ENCODE peak calls at places on chromosome 16, in five cellular contexts. One of them, this sample, is unnamed.

GRCh38 chr16:65698943-65699342 is 577.1 kb upstream of the CDH11 start:
- DNase-seq in GM12878: no peak
- DNase-seq in HepG2: no peak
- DNase-seq in K562: no peak
- DNase-seq in SK-N-SH: no peak
- DNase-seq in this sample: no peak

GRCh38 chr16:57837305-57838125 is 35.2 kb upstream of the KIFC3 start:
- DNase-seq in GM12878: no peak
- DNase-seq in HepG2: no peak
- DNase-seq in K562: no peak
- DNase-seq in SK-N-SH: no peak
- DNase-seq in this sample: no peak

GRCh38 chr16:28930652-28931051 is 1.1 kb upstream of the CD19 start:
- DNase-seq in GM12878: peak
- DNase-seq in HepG2: no peak
- DNase-seq in K562: no peak
- DNase-seq in SK-N-SH: no peak
- DNase-seq in this sample: no peak

GRCh38 chr16:55030944-55031343 is 100.3 kb downstream of the IRX5 start:
- DNase-seq in GM12878: no peak
- DNase-seq in HepG2: no peak
- DNase-seq in K562: no peak
- DNase-seq in SK-N-SH: no peak
- DNase-seq in this sample: no peak

GRCh38 chr16:52597772-52598483 is 51.0 kb upstream of the TOX3 start:
- DNase-seq in GM12878: no peak
- DNase-seq in HepG2: peak
- DNase-seq in K562: no peak
- DNase-seq in SK-N-SH: no peak
- DNase-seq in this sample: no peak

GRCh38 chr16:31334934-31335333 is 20.0 kb upstream of the ITGAX start:
- DNase-seq in GM12878: no peak
- DNase-seq in HepG2: no peak
- DNase-seq in K562: no peak
- DNase-seq in SK-N-SH: no peak
- DNase-seq in this sample: no peak

GRCh38 chr16:86547286-86547685 is 7.7 kb downstream of the MTHFSD start:
- DNase-seq in GM12878: no peak
- DNase-seq in HepG2: no peak
- DNase-seq in K562: no peak
- DNase-seq in SK-N-SH: no peak
- DNase-seq in this sample: no peak

GRCh38 chr16:88922826-88923410 is 54.1 kb downstream of the CBFA2T3 start:
- DNase-seq in GM12878: no peak
- DNase-seq in HepG2: no peak
- DNase-seq in K562: no peak
- DNase-seq in SK-N-SH: no peak
- DNase-seq in this sample: no peak

GRCh38 chr16:54931757-54932660 is 1.3 kb downstream of the IRX5 start:
- DNase-seq in GM12878: no peak
- DNase-seq in HepG2: no peak
- DNase-seq in K562: no peak
- DNase-seq in SK-N-SH: peak
- DNase-seq in this sample: no peak

GRCh38 chr16:81204794-81205680 is 33.5 kb upstream of the BCO1 start:
- DNase-seq in GM12878: peak
- DNase-seq in HepG2: peak
- DNase-seq in K562: peak
- DNase-seq in SK-N-SH: peak
- DNase-seq in this sample: peak

GRCh38 chr16:30407794-30408534 is 558 bp downstream of the ZNF771 start:
- DNase-seq in GM12878: no peak
- DNase-seq in HepG2: no peak
- DNase-seq in K562: no peak
- DNase-seq in SK-N-SH: no peak
- DNase-seq in this sample: no peak

GRCh38 chr16:30721606-30722005 is 22.6 kb downstream of the SRCAP start:
- DNase-seq in GM12878: no peak
- DNase-seq in HepG2: no peak
- DNase-seq in K562: no peak
- DNase-seq in SK-N-SH: no peak
- DNase-seq in this sample: peak

GRCh38 chr16:47073223-47074155 is 70.3 kb downstream of the NETO2 start:
- DNase-seq in GM12878: peak
- DNase-seq in HepG2: no peak
- DNase-seq in K562: no peak
- DNase-seq in SK-N-SH: no peak
- DNase-seq in this sample: no peak

GRCh38 chr16:5633845-5634440 is 536.3 kb upstream of the EEF2KMT start:
- DNase-seq in GM12878: no peak
- DNase-seq in HepG2: peak
- DNase-seq in K562: peak
- DNase-seq in SK-N-SH: peak
- DNase-seq in this sample: peak

GRCh38 chr16:21161211-21161610 is 2.7 kb downstream of the LDAF1 start:
- DNase-seq in GM12878: no peak
- DNase-seq in HepG2: no peak
- DNase-seq in K562: no peak
- DNase-seq in SK-N-SH: no peak
- DNase-seq in this sample: peak

GRCh38 chr16:80092686-80093085 is 448.1 kb upstream of the DYNLRB2 start:
- DNase-seq in GM12878: no peak
- DNase-seq in HepG2: no peak
- DNase-seq in K562: no peak
- DNase-seq in SK-N-SH: no peak
- DNase-seq in this sample: no peak

GRCh38 chr16:88473666-88474534 is 20.8 kb downstream of the ZFPM1 start:
- DNase-seq in GM12878: no peak
- DNase-seq in HepG2: no peak
- DNase-seq in K562: peak
- DNase-seq in SK-N-SH: no peak
- DNase-seq in this sample: peak

GRCh38 chr16:51657844-51658243 is 506.8 kb upstream of the SALL1 start:
- DNase-seq in GM12878: no peak
- DNase-seq in HepG2: no peak
- DNase-seq in K562: no peak
- DNase-seq in SK-N-SH: no peak
- DNase-seq in this sample: no peak

GRCh38 chr16:75280331-75280804 is 28.9 kb upstream of the BCAR1 start:
- DNase-seq in GM12878: no peak
- DNase-seq in HepG2: no peak
- DNase-seq in K562: no peak
- DNase-seq in SK-N-SH: peak
- DNase-seq in this sample: no peak

GRCh38 chr16:9091867-9092281 is 430 bp downstream of the HAPSTR1 start:
- DNase-seq in GM12878: no peak
- DNase-seq in HepG2: no peak
- DNase-seq in K562: no peak
- DNase-seq in SK-N-SH: no peak
- DNase-seq in this sample: no peak

GRCh38 chr16:82583415-82583814 is 43.4 kb upstream of the CDH13 start:
- DNase-seq in GM12878: no peak
- DNase-seq in HepG2: no peak
- DNase-seq in K562: no peak
- DNase-seq in SK-N-SH: no peak
- DNase-seq in this sample: peak

GRCh38 chr16:49354101-49354500 is 19.5 kb upstream of the C16orf78 start:
- DNase-seq in GM12878: no peak
- DNase-seq in HepG2: no peak
- DNase-seq in K562: no peak
- DNase-seq in SK-N-SH: no peak
- DNase-seq in this sample: no peak

GRCh38 chr16:66441586-66442375 is 14.7 kb downstream of the BEAN1 start:
- DNase-seq in GM12878: no peak
- DNase-seq in HepG2: no peak
- DNase-seq in K562: no peak
- DNase-seq in SK-N-SH: no peak
- DNase-seq in this sample: peak

GRCh38 chr16:2287916-2288547 is 20.1 kb upstream of the RNPS1 start:
- DNase-seq in GM12878: no peak
- DNase-seq in HepG2: no peak
- DNase-seq in K562: no peak
- DNase-seq in SK-N-SH: no peak
- DNase-seq in this sample: no peak

GRCh38 chr16:29849505-29849904 is 13.5 kb downstream of the CDIPT start:
- DNase-seq in GM12878: no peak
- DNase-seq in HepG2: no peak
- DNase-seq in K562: no peak
- DNase-seq in SK-N-SH: no peak
- DNase-seq in this sample: no peak

GRCh38 chr16:1612320-1613111 is at the start of gene CRAMP1:
- DNase-seq in GM12878: no peak
- DNase-seq in HepG2: no peak
- DNase-seq in K562: peak
- DNase-seq in SK-N-SH: peak
- DNase-seq in this sample: no peak

DNA sequence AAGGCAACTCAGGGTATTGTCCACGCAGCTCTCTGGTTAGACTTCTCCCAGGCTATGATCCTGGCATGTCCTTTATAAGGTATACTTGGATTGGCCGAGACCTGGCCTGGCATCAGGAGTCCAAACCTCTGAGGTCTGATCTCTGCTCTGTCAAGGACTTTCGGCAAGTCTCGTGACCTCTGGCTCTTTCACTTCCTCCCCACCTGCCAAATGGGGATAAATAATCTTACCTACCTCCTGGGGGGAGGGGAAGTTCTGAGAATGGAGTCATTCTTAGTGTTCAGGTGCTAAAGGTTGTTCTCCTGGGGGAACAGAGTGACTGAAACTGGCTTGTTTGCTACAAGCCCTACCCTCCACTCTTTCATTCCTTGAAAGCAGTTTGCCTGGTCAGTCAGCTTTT is 7.6 kb downstream of the ATXN1L start:
- DNase-seq in GM12878: no peak
- DNase-seq in HepG2: no peak
- DNase-seq in K562: no peak
- DNase-seq in SK-N-SH: no peak
- DNase-seq in this sample: no peak
- TF ChIP-seq MXI1 in GM12878: no peak
- TF ChIP-seq MXI1 in HepG2: no peak
- TF ChIP-seq MXI1 in K562: no peak
- TF ChIP-seq MXI1 in SK-N-SH: no peak
- TF ChIP-seq MXI1 in this sample: no peak

DNA sequence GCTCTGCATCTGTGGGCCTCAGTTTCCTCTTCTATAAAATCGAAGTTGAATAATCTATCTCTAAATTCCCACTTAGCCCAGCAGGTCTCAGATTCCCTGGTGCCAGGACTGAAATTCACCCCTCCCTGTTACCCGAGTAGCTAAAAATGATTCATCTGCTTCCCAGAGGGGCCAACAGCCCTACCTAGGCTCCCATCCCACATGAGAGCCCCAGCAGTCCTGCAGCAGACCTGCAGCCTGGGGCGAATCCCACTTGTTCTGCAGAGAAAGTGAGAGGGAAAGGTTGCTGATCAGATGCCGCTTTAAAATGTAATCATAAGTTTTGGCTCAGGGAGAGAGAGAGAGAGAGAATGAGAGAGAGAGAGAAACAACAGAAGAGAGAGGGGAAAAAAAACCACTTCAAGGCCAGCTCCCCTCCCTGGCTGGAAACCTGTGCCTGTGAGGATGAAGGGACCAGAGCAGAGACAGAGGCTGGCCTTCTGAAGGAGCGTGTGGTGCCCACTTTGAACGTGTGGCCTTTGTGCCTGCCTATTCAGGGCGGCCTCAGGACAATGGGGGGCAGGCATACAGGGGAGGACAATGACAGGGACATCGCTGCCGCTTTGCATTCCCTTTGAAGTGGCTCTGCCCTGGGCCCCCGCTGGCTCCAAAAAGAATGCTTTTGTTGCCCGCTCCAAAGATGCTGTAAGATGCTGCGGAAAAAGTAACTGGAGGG is 85.2 kb upstream of the NKD1 start:
- DNase-seq in GM12878: no peak
- DNase-seq in HepG2: peak
- DNase-seq in K562: no peak
- DNase-seq in SK-N-SH: peak
- DNase-seq in this sample: no peak
- TF ChIP-seq MXI1 in GM12878: no peak
- TF ChIP-seq MXI1 in HepG2: no peak
- TF ChIP-seq MXI1 in K562: no peak
- TF ChIP-seq MXI1 in SK-N-SH: no peak
- TF ChIP-seq MXI1 in this sample: no peak

DNA sequence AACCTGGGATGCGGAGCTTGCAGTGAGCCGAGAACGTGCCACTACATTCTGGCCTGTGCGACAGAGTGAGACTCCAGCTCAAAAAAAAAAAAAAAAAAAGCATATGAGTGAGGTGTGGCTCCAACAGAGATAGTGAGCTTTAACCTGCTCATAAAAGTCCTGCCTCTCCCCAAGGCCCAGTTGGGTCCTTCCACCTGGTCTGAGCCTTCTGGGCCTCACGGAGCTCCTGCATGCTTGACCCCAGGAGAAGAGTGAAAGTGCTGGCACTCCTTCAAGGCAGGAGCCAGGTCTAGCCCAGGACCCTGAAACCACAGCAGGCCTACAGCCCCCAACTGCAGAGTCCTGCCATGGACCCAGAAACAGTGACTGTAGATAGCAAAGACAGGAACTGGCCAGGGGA is 17.7 kb downstream of the HSD11B2 start:
- DNase-seq in GM12878: no peak
- DNase-seq in HepG2: no peak
- DNase-seq in K562: no peak
- DNase-seq in SK-N-SH: no peak
- DNase-seq in this sample: no peak
- TF ChIP-seq MXI1 in GM12878: no peak
- TF ChIP-seq MXI1 in HepG2: no peak
- TF ChIP-seq MXI1 in K562: no peak
- TF ChIP-seq MXI1 in SK-N-SH: no peak
- TF ChIP-seq MXI1 in this sample: no peak

GRCh38 chr16:4461250-4462085 is 13.0 kb downstream of the NMRAL1 start:
- DNase-seq in GM12878: no peak
- DNase-seq in HepG2: peak
- DNase-seq in K562: peak
- DNase-seq in SK-N-SH: peak
- DNase-seq in this sample: no peak
- TF ChIP-seq MXI1 in GM12878: no peak
- TF ChIP-seq MXI1 in HepG2: peak
- TF ChIP-seq MXI1 in K562: no peak
- TF ChIP-seq MXI1 in SK-N-SH: no peak
- TF ChIP-seq MXI1 in this sample: no peak

DNA sequence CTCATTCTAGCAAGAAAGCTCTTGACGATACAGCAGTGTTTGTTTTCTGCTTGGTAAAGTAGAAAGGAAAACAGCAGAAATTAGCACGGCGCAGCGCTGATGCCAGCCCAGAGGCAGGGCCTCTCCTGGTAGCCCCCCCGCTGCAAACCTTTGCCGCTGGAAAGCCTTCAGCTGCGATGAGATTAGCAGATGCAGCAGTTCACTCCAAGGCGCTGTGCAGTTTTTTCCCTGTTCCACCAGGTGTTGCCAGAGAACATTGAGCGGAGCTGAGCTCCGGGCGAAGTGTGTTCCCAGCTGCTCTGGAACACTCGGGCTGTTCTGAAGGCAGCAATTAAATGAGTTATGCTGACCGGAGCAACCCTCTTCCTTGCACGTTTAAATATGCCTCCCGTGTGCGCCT is 72.5 kb downstream of the RBFOX1 start:
- DNase-seq in GM12878: no peak
- DNase-seq in HepG2: peak
- DNase-seq in K562: no peak
- DNase-seq in SK-N-SH: peak
- DNase-seq in this sample: no peak
- TF ChIP-seq MXI1 in GM12878: no peak
- TF ChIP-seq MXI1 in HepG2: no peak
- TF ChIP-seq MXI1 in K562: no peak
- TF ChIP-seq MXI1 in SK-N-SH: no peak
- TF ChIP-seq MXI1 in this sample: no peak

GRCh38 chr16:4006441-4006989 is 109.7 kb downstream of the ADCY9 start:
- DNase-seq in GM12878: no peak
- DNase-seq in HepG2: no peak
- DNase-seq in K562: no peak
- DNase-seq in SK-N-SH: no peak
- DNase-seq in this sample: peak
- TF ChIP-seq MXI1 in GM12878: no peak
- TF ChIP-seq MXI1 in HepG2: no peak
- TF ChIP-seq MXI1 in K562: no peak
- TF ChIP-seq MXI1 in SK-N-SH: no peak
- TF ChIP-seq MXI1 in this sample: no peak